ENCODE peak calls at places on chromosomes 1 and 21, in five cellular contexts. K, D, L, C and I are unnamed samples.

GRCh38 chr1:178634445-178634844 is 90.6 kb upstream of the RALGPS2 start:
- DNase-seq in L (no peak), K (no peak), D (no peak), C (no peak), I (no peak)

GRCh38 chr1:17307946-17308345 is at the start of gene PADI4:
- DNase-seq in K (no peak), C (no peak), L (no peak), D (no peak), I (peak)

GRCh38 chr1:23615852-23616251 is 56.6 kb upstream of the ID3 start:
- DNase-seq in D (peak), K (no peak), L (no peak), C (no peak), I (no peak)

GRCh38 chr1:76492752-76493420 is 374.4 kb upstream of the ST6GALNAC5 start:
- DNase-seq in C (no peak), K (no peak), D (no peak), L (no peak), I (no peak)

GRCh38 chr1:28248273-28249012 is 10.9 kb upstream of the SESN2 start:
- DNase-seq in L (peak), C (peak), K (peak), D (peak), I (peak)

GRCh38 chr1:28176492-28177470 is at the start of gene PTAFR:
- DNase-seq in K (no peak), L (no peak), D (peak), C (no peak), I (peak)

GRCh38 chr1:228985661-228986060 is 250.4 kb downstream of the RHOU start:
- DNase-seq in C (no peak), K (no peak), D (no peak), L (no peak), I (no peak)

GRCh38 chr1:6080469-6080868 is 34.8 kb downstream of the KCNAB2 start:
- DNase-seq in C (peak), K (no peak), D (no peak), L (no peak), I (no peak)

GRCh38 chr1:156668801-156669637 is 8.2 kb downstream of the NES start:
- DNase-seq in C (no peak), K (no peak), D (no peak), L (no peak), I (peak)

GRCh38 chr1:84398175-84398574 is at the start of gene DNASE2B:
- DNase-seq in C (no peak), L (no peak), D (no peak), K (no peak), I (no peak)

GRCh38 chr21:21751286-21751685 is 753.1 kb downstream of the NCAM2 start:
- DNase-seq in D (no peak), L (no peak), K (no peak), C (no peak), I (no peak)

GRCh38 chr1:89757532-89757931 is 63.3 kb upstream of the LRRC8D start:
- DNase-seq in C (no peak), K (peak), D (no peak), L (no peak), I (peak)

GRCh38 chr21:45322231-45322959 is 34.7 kb upstream of the POFUT2 start:
- DNase-seq in L (no peak), C (no peak), K (no peak), D (no peak), I (peak)

GRCh38 chr1:118147542-118147941 is 37.5 kb downstream of the SPAG17 start:
- DNase-seq in K (peak), L (no peak), D (no peak), C (peak), I (no peak)

GRCh38 chr1:162264108-162264507 is 112.5 kb downstream of the SPATA46 start:
- DNase-seq in L (no peak), D (no peak), K (no peak), C (no peak), I (no peak)

GRCh38 chr1:212671342-212672031 is 28.2 kb downstream of the BATF3 start:
- DNase-seq in D (peak), K (peak), C (no peak), L (no peak), I (no peak)

GRCh38 chr1:25017436-25018109 is 87.5 kb upstream of the RUNX3 start:
- DNase-seq in K (no peak), C (no peak), D (no peak), L (no peak), I (peak)

GRCh38 chr1:223802602-223803001 is 43.1 kb downstream of the TP53BP2 start:
- DNase-seq in D (no peak), C (no peak), L (no peak), K (no peak), I (no peak)

GRCh38 chr1:92755541-92756351 is 29.2 kb downstream of the EVI5 start:
- DNase-seq in C (no peak), D (no peak), L (no peak), K (peak), I (peak)

GRCh38 chr1:158037876-158038359 is 44.5 kb downstream of the KIRREL1 start:
- DNase-seq in C (no peak), L (no peak), K (peak), D (no peak), I (no peak)